ENCODE peak calls at places on chromosomes 13 and 19, in nine cellular contexts. N is Panc1, Q is psoas muscle, K is uterus, D is A673, E is right atrium auricular region, Z is breast epithelium, Y is sigmoid colon, S is esophagus muscularis mucosa. W is an unnamed sample.

GRCh38 chr19:16233081-16233776 is 35.5 kb downstream of the AP1M1 start:
- DNase-seq in Q (no peak), N (no peak), D (no peak), E (no peak), Y (no peak), Z (no peak), S (no peak), K (no peak), W (no peak)

GRCh38 chr19:33819496-33819874 is 22.8 kb downstream of the KCTD15 start:
- DNase-seq in D (no peak), E (no peak), S (no peak), Z (no peak), K (no peak), Q (no peak), N (no peak), Y (no peak), W (no peak)

GRCh38 chr19:34104099-34104498 is 68.2 kb upstream of the LSM14A start:
- DNase-seq in N (no peak), D (no peak), Q (no peak), Z (no peak), K (no peak), S (no peak), Y (no peak), E (no peak), W (no peak)

GRCh38 chr13:41019027-41019487 is at the start of gene ELF1:
- DNase-seq in Z (peak), S (no peak), K (no peak), N (no peak), E (no peak), Y (no peak), Q (no peak), D (peak), W (no peak)

GRCh38 chr13:44710576-44710975 is 134.4 kb upstream of the TSC22D1 start:
- DNase-seq in Q (no peak), E (no peak), Y (no peak), D (peak), Z (no peak), K (no peak), S (no peak), N (no peak), W (no peak)

GRCh38 chr13:109227344-109227940 is 558.9 kb downstream of the IRS2 start:
- DNase-seq in Y (no peak), Z (no peak), S (no peak), Q (no peak), K (no peak), D (no peak), E (no peak), N (no peak), W (no peak)

GRCh38 chr19:7349961-7350711 is 1.4 kb downstream of the ARHGEF18 start:
- DNase-seq in E (no peak), N (no peak), Q (no peak), K (no peak), Y (peak), D (no peak), S (no peak), Z (no peak), W (no peak)

GRCh38 chr13:105048685-105049084 is 1486.8 kb downstream of the EFNB2 start:
- DNase-seq in Y (no peak), D (no peak), N (no peak), K (no peak), Z (no peak), Q (no peak), E (no peak), S (no peak), W (no peak)

GRCh38 chr13:60654405-60654804 is 257.4 kb downstream of the TDRD3 start:
- DNase-seq in Z (no peak), Y (no peak), D (peak), K (peak), E (peak), N (peak), Q (no peak), S (no peak), W (peak)

GRCh38 chr13:88031980-88032562 is 360.9 kb downstream of the SLITRK5 start:
- DNase-seq in K (no peak), N (no peak), D (no peak), E (no peak), Q (no peak), Z (no peak), S (no peak), Y (no peak), W (no peak)

GRCh38 chr19:20359933-20360720 is 193.1 kb downstream of the ZNF486 start:
- DNase-seq in Y (no peak), D (no peak), E (no peak), N (no peak), Z (no peak), Q (no peak), S (no peak), K (no peak), W (no peak)
- TF ChIP-seq CTCF in Y (no peak), D (no peak), E (no peak), N (peak), Z (peak), Q (no peak), S (no peak), K (no peak), W (no peak)

GRCh38 chr13:68190826-68191225 is 960.7 kb upstream of the PCDH9 start:
- DNase-seq in S (no peak), Z (no peak), K (no peak), Q (no peak), D (no peak), Y (no peak), N (no peak), E (no peak), W (no peak)
- H3K4me3 ChIP-seq in S (no peak), Z (no peak), K (no peak), Q (no peak), D (no peak), Y (no peak), N (no peak), E (no peak), W (no peak)

GRCh38 chr19:1399745-1400144 is 1.6 kb downstream of the GAMT start:
- DNase-seq in S (no peak), E (no peak), Q (no peak), Z (no peak), N (no peak), D (no peak), Y (no peak), K (no peak), W (no peak)
- H3K27ac ChIP-seq in S (no peak), E (no peak), Q (peak), Z (no peak), N (no peak), D (no peak), Y (no peak), K (no peak), W (no peak)

GRCh38 chr19:50465986-50466771 is 10.1 kb upstream of the EMC10 start:
- DNase-seq in E (no peak), D (no peak), N (no peak), Q (peak), S (no peak), Z (no peak), Y (no peak), K (no peak), W (no peak)
- TF ChIP-seq CTCF in E (no peak), D (peak), N (no peak), Q (peak), S (no peak), Z (no peak), Y (no peak), K (no peak), W (no peak)

DNA sequence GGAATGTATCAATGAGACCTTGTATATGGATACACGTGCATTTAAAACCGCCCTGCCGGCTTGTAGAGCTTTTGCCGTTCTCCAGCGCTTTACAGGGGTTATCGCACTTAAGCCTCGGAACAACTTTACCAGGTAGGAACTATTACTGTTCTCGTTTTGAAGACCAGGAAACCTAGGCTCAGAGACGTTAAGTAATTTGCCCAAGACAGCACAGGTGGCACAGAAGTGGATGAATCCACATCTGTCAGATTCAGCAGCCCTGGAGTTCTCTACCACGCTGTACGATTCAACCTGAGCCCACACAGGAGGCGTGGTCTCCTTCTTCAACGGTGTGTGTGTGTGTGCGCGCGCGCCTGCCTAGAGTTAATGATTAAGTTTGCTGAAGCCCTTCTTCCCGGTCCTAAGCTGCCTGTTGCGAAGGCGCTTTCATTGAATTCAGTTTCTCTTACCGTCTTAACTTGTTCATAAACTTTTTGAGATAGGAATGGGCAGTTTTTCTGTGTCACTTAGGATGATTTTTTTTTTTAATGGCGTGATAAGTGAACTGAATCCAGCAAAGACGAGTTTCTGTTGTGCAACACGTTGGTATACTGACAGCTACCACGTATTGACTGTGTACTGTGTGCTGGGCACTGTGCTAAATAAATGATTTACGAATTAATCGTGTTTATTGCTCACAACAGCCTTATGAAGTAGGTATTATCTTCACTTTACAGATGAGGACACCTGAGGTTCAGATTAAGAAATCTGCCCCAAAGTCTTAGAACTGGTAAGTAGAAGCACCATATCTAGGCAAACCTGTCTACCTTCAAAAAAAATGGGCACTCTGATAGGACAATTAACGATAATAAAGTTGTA is 67.4 kb downstream of the KCNRG start:
- DNase-seq in S (no peak), Z (peak), K (peak), E (no peak), N (no peak), Q (peak), D (peak), Y (peak), W (no peak)
- H3K4me3 ChIP-seq in S (peak), Z (peak), K (peak), E (peak), N (peak), Q (peak), D (peak), Y (peak), W (peak)

GRCh38 chr19:21568816-21569496 is 63.6 kb downstream of the ZNF429 start:
- DNase-seq in Q (peak), N (no peak), K (peak), D (no peak), E (peak), S (peak), Z (peak), Y (peak), W (peak)
- H3K27ac ChIP-seq in Q (peak), N (no peak), K (peak), D (no peak), E (peak), S (peak), Z (peak), Y (peak), W (peak)

GRCh38 chr19:5051619-5052018 is 82.7 kb downstream of the KDM4B start:
- DNase-seq in Q (no peak), S (no peak), Y (no peak), E (no peak), K (no peak), Z (no peak), N (no peak), D (no peak), W (no peak)

GRCh38 chr19:5052945-5053485 is 84.1 kb downstream of the KDM4B start:
- DNase-seq in Q (no peak), E (no peak), N (no peak), Y (no peak), D (no peak), K (no peak), S (no peak), Z (no peak), W (no peak)

GRCh38 chr19:5050905-5051304 is 82.0 kb downstream of the KDM4B start:
- DNase-seq in D (no peak), Q (no peak), K (no peak), N (no peak), Y (no peak), S (no peak), Z (no peak), E (no peak), W (no peak)

GRCh38 chr19:5053661-5054060 is 84.7 kb downstream of the KDM4B start:
- DNase-seq in Y (no peak), E (no peak), S (no peak), K (no peak), Q (no peak), D (no peak), Z (no peak), N (no peak), W (no peak)

DNA sequence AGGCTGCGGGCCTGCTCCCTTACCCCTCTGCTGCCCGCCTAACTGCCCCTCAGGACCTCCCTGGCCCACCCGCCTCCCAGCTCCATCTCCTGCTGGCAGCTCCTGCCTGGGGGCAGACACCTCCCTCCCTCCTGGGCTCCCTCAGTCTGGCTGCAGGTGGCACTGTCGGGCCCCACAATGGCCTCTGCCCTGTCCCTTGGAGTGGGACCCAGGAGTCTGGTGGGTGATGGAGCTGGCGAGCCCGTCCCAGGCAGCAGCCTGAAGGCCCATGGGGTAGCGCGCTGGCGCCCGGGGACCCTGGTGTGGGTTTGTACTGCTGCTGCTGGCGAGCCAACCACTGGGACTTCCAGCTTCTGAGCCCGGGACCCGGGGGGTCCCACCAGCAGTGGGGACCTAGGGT is 83.6 kb downstream of the KDM4B start:
- DNase-seq in S (no peak), Z (no peak), Y (no peak), N (no peak), K (no peak), Q (no peak), E (no peak), D (peak), W (no peak)
- TF ChIP-seq CTCF in S (no peak), Z (no peak), Y (no peak), N (no peak), K (no peak), Q (no peak), E (no peak), D (peak), W (no peak)

DNA sequence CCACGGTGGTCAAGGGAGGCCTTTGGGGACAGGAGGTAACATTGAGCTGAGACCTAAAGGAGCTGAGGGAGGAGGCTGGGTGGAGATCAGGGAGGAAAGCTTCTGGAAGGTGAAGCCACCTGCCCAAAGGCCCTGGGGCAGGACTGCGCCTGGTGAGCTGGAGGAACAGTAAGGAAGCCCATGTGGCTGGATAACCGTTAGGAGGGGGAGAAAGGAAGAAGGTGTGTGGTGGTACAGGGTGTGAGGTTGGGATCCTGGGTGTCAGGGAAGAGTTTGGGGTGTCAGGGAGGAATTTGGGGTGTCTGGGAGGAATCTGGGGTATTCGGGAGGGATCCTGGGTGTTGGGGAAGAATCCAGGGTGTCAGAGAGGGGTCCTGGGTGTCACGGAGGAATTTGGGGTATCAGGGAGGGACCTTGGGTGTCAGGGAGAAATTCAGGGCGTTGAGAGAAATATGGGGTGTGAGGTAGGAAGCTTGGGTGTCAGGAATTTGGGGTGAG is 695 bp downstream of the TICAM1 start:
- DNase-seq in D (no peak), Y (no peak), K (no peak), Q (no peak), N (no peak), Z (no peak), E (no peak), S (no peak), W (no peak)
- H3K4me3 ChIP-seq in D (peak), Y (peak), K (peak), Q (peak), N (peak), Z (peak), E (peak), S (peak), W (peak)

DNA sequence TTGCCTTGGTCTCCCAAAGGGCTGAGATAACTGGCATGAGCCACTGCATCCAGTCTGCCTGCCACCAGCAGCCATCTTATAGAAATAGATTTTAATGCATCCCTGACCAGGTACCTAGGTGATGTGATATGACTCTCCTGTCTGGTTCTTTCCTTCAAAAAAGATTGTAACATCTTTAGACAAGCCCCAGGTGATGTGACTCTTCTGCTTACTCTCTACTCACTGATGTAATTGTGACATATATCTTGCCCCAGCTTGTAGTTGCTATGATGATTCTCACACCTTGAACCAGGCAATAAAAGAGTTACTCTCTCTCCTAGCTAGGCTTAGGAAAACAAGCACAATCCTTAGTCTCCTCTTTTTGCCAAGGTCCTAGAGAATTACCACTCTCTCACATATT is 30.6 kb upstream of the ZNF681 start:
- DNase-seq in S (no peak), K (no peak), D (no peak), Z (no peak), N (no peak), Y (no peak), Q (no peak), E (no peak), W (no peak)
- H3K27ac ChIP-seq in S (no peak), K (no peak), D (no peak), Z (no peak), N (no peak), Y (no peak), Q (no peak), E (no peak), W (no peak)